ENCODE peak calls at places on chromosome 21, in seven cellular contexts. Z is A549, K is IMR-90, O is HepG2, W is HCT116, G is K562, E is GM12878. U is an unnamed sample.

GRCh38 chr21:44736291-44737004 is 25.1 kb upstream of the TSPEAR start:
- DNase-seq in Z (peak; percentile 31), K (no peak), O (peak; percentile 85), W (no peak), G (no peak), E (no peak), U (no peak)

GRCh38 chr21:39452207-39452964 is 616 bp downstream of the SH3BGR start:
- DNase-seq in Z (no peak), K (peak; percentile 83), O (peak; percentile 3), W (no peak), G (no peak), E (no peak), U (no peak)

GRCh38 chr21:23218667-23219066 is 2220.5 kb downstream of the NCAM2 start:
- DNase-seq in Z (no peak), K (no peak), O (no peak), W (no peak), G (no peak), E (no peak), U (no peak)

GRCh38 chr21:41659791-41660560 is 106.9 kb downstream of the RIPK4 start:
- DNase-seq in Z (no peak), K (peak; percentile 24), O (peak; percentile 29), W (no peak), G (peak; percentile 28), E (no peak), U (no peak)

GRCh38 chr21:31688603-31689368 is 29.3 kb downstream of the SOD1 start:
- DNase-seq in Z (no peak), K (peak; percentile 24), O (no peak), W (no peak), G (no peak), E (no peak), U (no peak)

GRCh38 chr21:41168391-41169257 is 664 bp downstream of the BACE2 start:
- DNase-seq in Z (peak; percentile 7), K (peak; percentile 68), O (no peak), W (no peak), G (no peak), E (no peak), U (peak; percentile 63)

GRCh38 chr21:36627242-36627641 is 71.7 kb upstream of the SIM2 start:
- DNase-seq in Z (no peak), K (peak; percentile 41), O (no peak), W (no peak), G (no peak), E (no peak), U (no peak)

GRCh38 chr21:39536835-39537234 is 75.9 kb upstream of the B3GALT5 start:
- DNase-seq in Z (no peak), K (no peak), O (no peak), W (no peak), G (no peak), E (no peak), U (no peak)

GRCh38 chr21:36477001-36477400 is 2.9 kb downstream of the CLDN14 start:
- DNase-seq in Z (no peak), K (no peak), O (no peak), W (no peak), G (no peak), E (no peak), U (no peak)

GRCh38 chr21:34524671-34525601 is 12.9 kb upstream of the KCNE1 start:
- DNase-seq in Z (no peak), K (peak; percentile 84), O (no peak), W (no peak), G (no peak), E (no peak), U (no peak)

GRCh38 chr21:16408280-16408669 is 678.5 kb downstream of the USP25 start:
- DNase-seq in Z (no peak), K (no peak), O (no peak), W (no peak), G (no peak), E (no peak), U (no peak)

GRCh38 chr21:15397258-15397657 is 332.5 kb upstream of the NRIP1 start:
- DNase-seq in Z (no peak), K (no peak), O (peak; percentile 2), W (no peak), G (no peak), E (no peak), U (no peak)
- TF ChIP-seq RAD21 in Z (no peak), K (no peak), O (no peak), W (no peak), G (no peak), E (no peak), U (no peak)

GRCh38 chr21:37749132-37749531 is 167.1 kb downstream of the KCNJ6 start:
- DNase-seq in Z (no peak), K (no peak), O (no peak), W (no peak), G (no peak), E (no peak), U (no peak)

GRCh38 chr21:37751268-37751975 is 164.8 kb downstream of the KCNJ6 start:
- DNase-seq in Z (no peak), K (peak; percentile 33), O (peak; percentile 68), W (no peak), G (no peak), E (no peak), U (no peak)

GRCh38 chr21:37742532-37742931 is 173.7 kb downstream of the KCNJ6 start:
- DNase-seq in Z (no peak), K (peak; percentile 4), O (no peak), W (no peak), G (no peak), E (no peak), U (no peak)

GRCh38 chr21:37748351-37748750 is 167.9 kb downstream of the KCNJ6 start:
- DNase-seq in Z (no peak), K (no peak), O (no peak), W (no peak), G (no peak), E (no peak), U (no peak)

DNA sequence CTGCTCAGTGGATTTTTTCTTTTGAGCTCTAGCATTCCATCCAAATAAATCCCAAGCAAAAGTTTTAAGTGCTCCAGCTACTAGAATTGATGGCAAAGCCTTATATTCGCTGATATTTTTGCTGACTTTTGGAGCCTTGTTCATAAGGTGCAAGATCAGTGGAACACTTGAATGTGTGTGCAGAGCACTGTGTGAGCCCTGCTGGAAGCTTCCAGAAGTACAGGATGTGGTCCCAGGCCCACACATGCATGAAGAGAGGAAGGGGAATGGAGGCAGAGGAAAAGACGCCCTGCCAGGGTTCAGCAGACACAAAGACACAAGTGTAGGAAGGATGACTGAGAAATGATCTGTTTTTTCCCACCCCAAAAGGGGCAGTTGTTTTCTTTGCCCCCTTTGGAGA is 169.4 kb downstream of the KCNJ6 start:
- DNase-seq in Z (no peak), K (no peak), O (no peak), W (no peak), G (no peak), E (no peak), U (no peak)
- TF ChIP-seq RAD21 in Z (no peak), K (no peak), O (no peak), W (no peak), G (no peak), E (no peak), U (peak; percentile 5)

GRCh38 chr21:25283720-25284119 is 323.6 kb downstream of the MRPL39 start:
- DNase-seq in Z (no peak), K (peak; percentile 56), O (peak; percentile 0), W (no peak), G (no peak), E (no peak), U (no peak)
- TF ChIP-seq RAD21 in Z (no peak), K (peak; percentile 52), O (no peak), W (no peak), G (no peak), E (peak; percentile 60), U (peak; percentile 58)

GRCh38 chr21:43206231-43207042 is 37.6 kb downstream of the CRYAA start:
- DNase-seq in Z (no peak), K (no peak), O (no peak), W (no peak), G (no peak), E (no peak), U (no peak)

GRCh38 chr21:43207868-43208267 is 39.1 kb downstream of the CRYAA start:
- DNase-seq in Z (no peak), K (no peak), O (no peak), W (no peak), G (no peak), E (no peak), U (no peak)

GRCh38 chr21:43204638-43205037 is 35.8 kb downstream of the CRYAA start:
- DNase-seq in Z (no peak), K (no peak), O (no peak), W (no peak), G (no peak), E (no peak), U (no peak)

GRCh38 chr21:43208561-43209332 is 39.9 kb downstream of the CRYAA start:
- DNase-seq in Z (no peak), K (no peak), O (no peak), W (no peak), G (no peak), E (no peak), U (no peak)

GRCh38 chr21:43207043-43207315 is 38.2 kb downstream of the CRYAA start:
- DNase-seq in Z (no peak), K (no peak), O (no peak), W (no peak), G (no peak), E (no peak), U (no peak)
- TF ChIP-seq RAD21 in Z (no peak), K (no peak), O (no peak), W (no peak), G (no peak), E (no peak), U (no peak)

GRCh38 chr21:33018707-33019455 is 6.9 kb upstream of the OLIG2 start:
- DNase-seq in Z (no peak), K (no peak), O (no peak), W (no peak), G (no peak), E (no peak), U (no peak)

GRCh38 chr21:33011462-33011861 is 14.3 kb upstream of the OLIG2 start:
- DNase-seq in Z (peak; percentile 57), K (peak; percentile 75), O (peak; percentile 57), W (peak; percentile 18), G (no peak), E (no peak), U (peak; percentile 6)

GRCh38 chr21:33015091-33015490 is 10.6 kb upstream of the OLIG2 start:
- DNase-seq in Z (no peak), K (no peak), O (no peak), W (no peak), G (no peak), E (no peak), U (peak; percentile 2)

GRCh38 chr21:33014331-33014730 is 11.4 kb upstream of the OLIG2 start:
- DNase-seq in Z (no peak), K (no peak), O (no peak), W (peak; percentile 3), G (no peak), E (no peak), U (peak; percentile 37)

DNA sequence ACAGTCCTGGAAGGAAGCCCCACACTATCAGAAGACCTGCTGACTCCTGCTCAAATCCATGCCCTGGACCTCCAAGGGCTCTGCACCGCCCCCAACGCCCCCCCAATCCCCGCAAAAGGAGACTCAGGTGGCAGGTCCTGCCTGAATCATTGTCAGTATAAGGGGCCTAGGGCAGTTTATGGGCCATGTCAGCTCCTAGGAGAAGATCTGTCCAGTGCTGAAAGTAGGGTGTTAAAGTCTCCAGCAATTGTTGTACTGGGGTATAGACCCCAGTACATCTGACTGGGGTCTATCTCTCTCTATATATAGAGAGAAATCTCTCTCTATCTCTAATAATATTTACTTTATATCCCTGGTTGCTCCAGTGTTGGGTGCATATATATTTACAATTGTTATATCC is 12.1 kb upstream of the OLIG2 start:
- DNase-seq in Z (no peak), K (no peak), O (no peak), W (no peak), G (no peak), E (no peak), U (no peak)
- TF ChIP-seq RAD21 in Z (no peak), K (no peak), O (no peak), W (no peak), G (no peak), E (no peak), U (no peak)